ENCODE peak calls at places on chromosomes 12 and 14, in nine cellular contexts. S, X, I, N, R, E, J, H and Q are unnamed samples.

GRCh38 chr14:65251213-65251612 is 148.9 kb upstream of the MAX start:
- DNase-seq in N (no peak), E (no peak), H (peak), S (peak), X (peak), R (peak), J (peak), I (peak), Q (peak)

GRCh38 chr12:98686603-98687002 is 41.5 kb downstream of the APAF1 start:
- DNase-seq in X (no peak), E (no peak), N (no peak), H (no peak), S (no peak), R (no peak), J (no peak), I (no peak), Q (no peak)

GRCh38 chr14:94673781-94674231 is 61.6 kb downstream of the SERPINA3 start:
- DNase-seq in J (peak), N (no peak), H (peak), X (no peak), E (no peak), R (no peak), I (no peak), S (peak), Q (no peak)

GRCh38 chr12:96294831-96295230 is 100.7 kb downstream of the ELK3 start:
- DNase-seq in X (no peak), E (no peak), R (no peak), H (no peak), J (peak), N (no peak), I (no peak), S (peak), Q (no peak)

GRCh38 chr12:99079811-99080210 is 434.7 kb downstream of the APAF1 start:
- DNase-seq in S (no peak), E (no peak), N (no peak), X (no peak), R (no peak), I (no peak), J (no peak), H (no peak), Q (no peak)

GRCh38 chr14:22112004-22112403 is 438.4 kb upstream of the OR4E1 start:
- DNase-seq in J (no peak), R (no peak), N (no peak), I (no peak), X (no peak), S (no peak), H (no peak), E (no peak), Q (no peak)

GRCh38 chr12:68236421-68237059 is 10.9 kb upstream of the IL26 start:
- DNase-seq in E (peak), N (no peak), J (no peak), H (no peak), R (no peak), X (no peak), I (no peak), S (no peak), Q (no peak)

GRCh38 chr12:52156310-52156709 is 35.5 kb downstream of the KRT80 start:
- DNase-seq in X (no peak), R (no peak), E (no peak), N (no peak), H (no peak), J (no peak), I (no peak), S (no peak), Q (no peak)

GRCh38 chr12:79737875-79738718 is 47.3 kb upstream of the PAWR start:
- DNase-seq in X (peak), E (peak), R (peak), H (peak), S (peak), I (no peak), J (peak), N (peak), Q (no peak)

GRCh38 chr12:108890208-108890607 is 10.3 kb downstream of the DAO start:
- DNase-seq in X (no peak), I (no peak), J (peak), R (no peak), E (no peak), N (no peak), H (no peak), S (peak), Q (no peak)

GRCh38 chr12:62319058-62319457 is 58.9 kb downstream of the USP15 start:
- DNase-seq in I (no peak), J (no peak), E (no peak), S (no peak), H (no peak), N (no peak), X (no peak), R (no peak), Q (no peak)

GRCh38 chr12:10618338-10618987 is 5.1 kb upstream of the MAGOHB start:
- DNase-seq in R (no peak), X (peak), N (no peak), J (peak), S (peak), I (peak), E (no peak), H (peak), Q (no peak)

GRCh38 chr12:1630081-1630826 is 1.2 kb downstream of the WNT5B start:
- DNase-seq in I (no peak), N (peak), E (peak), X (no peak), S (no peak), J (peak), R (peak), H (no peak), Q (no peak)

GRCh38 chr12:100899301-100899700 is 104.7 kb downstream of the ANO4 start:
- DNase-seq in I (no peak), R (no peak), S (no peak), J (no peak), E (no peak), N (no peak), X (no peak), H (no peak), Q (no peak)

GRCh38 chr14:61183486-61183885 is 97.7 kb downstream of the TMEM30B start:
- DNase-seq in I (no peak), H (no peak), S (peak), X (no peak), E (no peak), N (no peak), J (peak), R (no peak), Q (no peak)

GRCh38 chr12:79083181-79083580 is 218.6 kb downstream of the SYT1 start:
- DNase-seq in X (no peak), I (no peak), S (peak), J (no peak), H (no peak), R (no peak), E (no peak), N (no peak), Q (no peak)

GRCh38 chr14:35821546-35822411 is 4.4 kb upstream of the BRMS1L start:
- DNase-seq in I (no peak), E (no peak), J (peak), N (no peak), R (no peak), H (peak), S (peak), X (no peak), Q (no peak)

GRCh38 chr12:2387051-2387834 is 334.5 kb downstream of the CACNA1C start:
- DNase-seq in N (no peak), I (no peak), R (no peak), X (no peak), E (no peak), J (no peak), H (no peak), S (no peak), Q (no peak)

GRCh38 chr14:70468731-70469130 is 16.8 kb downstream of the ADAM21 start:
- DNase-seq in S (no peak), J (no peak), X (no peak), E (no peak), N (no peak), H (no peak), I (no peak), R (no peak), Q (no peak)

GRCh38 chr12:6493580-6494350 is at the start of gene NCAPD2:
- DNase-seq in J (peak), E (peak), S (peak), R (peak), X (peak), N (peak), I (peak), H (peak), Q (peak)
- H3K4me3 ChIP-seq in J (peak), E (peak), S (peak), R (peak), X (peak), N (peak), I (peak), H (peak), Q (peak)

DNA sequence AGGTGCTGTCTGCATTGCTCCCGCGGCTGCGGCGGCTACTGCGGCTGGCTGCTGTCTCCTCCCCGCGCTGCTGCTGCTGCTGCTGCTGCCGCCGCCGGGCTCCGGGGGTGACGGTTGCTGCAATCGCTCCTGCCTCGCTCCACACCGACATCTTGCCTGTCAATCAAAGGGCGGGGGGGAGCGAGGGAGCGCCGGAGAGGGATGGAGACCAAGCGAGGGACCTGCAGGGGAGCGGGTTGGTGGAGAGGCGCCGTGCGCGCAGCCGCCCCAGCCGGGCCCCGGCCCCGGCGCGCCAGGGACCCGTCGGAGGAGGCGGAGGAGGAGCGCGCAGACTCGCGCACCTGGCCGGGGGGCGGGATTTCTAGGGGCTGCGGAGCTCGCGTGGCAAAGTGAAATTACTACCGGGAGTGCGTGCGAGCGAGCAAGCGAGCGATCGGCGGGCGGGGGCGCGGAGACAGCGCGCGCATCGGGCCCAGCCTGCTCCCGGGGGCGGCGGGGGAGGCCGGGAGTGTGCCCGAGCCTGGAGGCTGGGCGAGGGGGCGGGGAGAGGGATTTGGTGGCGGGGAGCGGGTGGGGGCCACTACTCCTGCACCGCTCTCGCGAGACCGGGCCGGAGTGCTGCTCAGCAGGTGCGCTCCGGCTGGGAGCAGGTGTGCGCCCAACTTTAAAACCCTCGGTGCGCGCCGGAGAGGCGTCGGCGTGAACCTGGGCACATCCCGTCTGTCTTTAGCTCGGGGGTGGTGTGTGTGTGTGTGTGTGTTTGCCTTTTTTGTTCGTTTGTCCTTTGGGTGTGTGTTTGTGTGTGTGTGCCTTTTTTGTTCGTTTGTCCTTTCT is at the start of gene KSR2:
- DNase-seq in J (no peak), X (no peak), I (no peak), S (peak), R (no peak), H (peak), E (no peak), N (no peak), Q (no peak)
- H3K4me3 ChIP-seq in J (peak), X (peak), I (peak), S (no peak), R (no peak), H (peak), E (peak), N (peak), Q (peak)

DNA sequence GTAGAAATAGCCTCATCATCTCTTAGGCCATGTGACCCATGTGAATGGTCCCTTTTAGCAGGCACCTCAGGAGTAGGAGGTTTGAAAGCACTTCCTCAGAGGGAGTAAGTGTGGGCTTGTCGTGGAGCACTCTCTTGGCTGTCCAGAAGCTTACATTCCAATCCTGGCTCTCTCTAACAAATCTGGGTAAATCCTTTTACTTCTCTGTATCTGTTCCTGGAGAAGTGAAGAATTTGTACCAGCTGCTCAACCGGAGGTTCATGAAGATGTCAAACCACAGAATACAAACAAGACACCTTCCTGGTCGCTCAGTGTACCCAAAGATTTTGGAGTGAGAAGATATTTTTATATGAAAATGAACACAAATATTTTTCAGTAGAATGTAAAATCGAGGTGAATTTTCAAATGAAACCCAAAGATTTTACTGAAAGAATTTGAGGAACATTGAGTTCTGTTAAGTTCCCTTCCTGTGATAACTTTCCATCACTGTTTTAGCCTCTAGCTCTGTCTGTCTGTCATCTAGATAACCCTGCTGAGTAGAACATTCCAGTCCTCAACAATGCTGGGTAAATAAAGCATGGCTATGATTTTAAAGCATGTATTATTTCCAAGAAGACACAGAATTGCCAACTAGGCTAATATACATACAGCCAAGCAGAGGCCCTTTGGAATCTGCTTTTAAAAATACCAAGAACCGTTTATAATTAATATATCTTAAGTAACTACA is 263.9 kb upstream of the RGS6 start:
- DNase-seq in S (peak), J (no peak), X (no peak), N (no peak), R (no peak), E (no peak), I (no peak), H (peak), Q (no peak)
- H3K4me3 ChIP-seq in S (no peak), J (no peak), X (no peak), N (no peak), R (no peak), E (no peak), I (no peak), H (no peak), Q (no peak)

GRCh38 chr14:37824936-37825698 is 229.7 kb downstream of the TTC6 start:
- DNase-seq in J (peak), X (no peak), E (no peak), R (no peak), I (no peak), S (peak), H (no peak), N (no peak), Q (no peak)
- H3K4me3 ChIP-seq in J (no peak), X (no peak), E (no peak), R (no peak), I (no peak), S (no peak), H (no peak), N (no peak), Q (no peak)

GRCh38 chr12:55258288-55258687 is 13.9 kb downstream of the OR6C74 start:
- DNase-seq in S (no peak), H (no peak), R (no peak), I (no peak), X (no peak), N (no peak), E (no peak), J (no peak), Q (no peak)
- H3K4me3 ChIP-seq in S (no peak), H (no peak), R (no peak), I (no peak), X (no peak), N (no peak), E (no peak), J (no peak), Q (no peak)

DNA sequence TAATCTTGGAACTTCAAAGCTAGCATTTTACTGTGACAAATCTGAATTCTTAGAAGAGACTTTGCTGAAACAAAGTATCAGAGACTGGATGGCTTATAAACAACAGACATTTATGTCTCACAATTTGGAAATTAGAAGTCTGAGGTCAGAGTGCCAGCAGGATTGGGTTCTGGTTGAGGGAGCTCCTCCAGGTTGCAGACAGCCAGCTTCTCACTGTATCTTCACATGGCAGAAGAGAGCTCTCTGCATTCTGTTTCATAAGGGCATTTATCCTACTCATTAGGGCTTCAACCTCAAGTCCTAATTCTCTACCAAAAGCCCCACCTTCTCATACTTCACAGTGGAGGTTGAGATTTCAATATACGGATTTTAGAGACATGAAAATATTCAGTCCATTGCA is 921.9 kb downstream of the VRK1 start:
- DNase-seq in S (no peak), X (no peak), H (no peak), E (no peak), N (no peak), R (no peak), J (no peak), I (no peak), Q (no peak)
- H3K4me3 ChIP-seq in S (no peak), X (no peak), H (no peak), E (no peak), N (no peak), R (no peak), J (no peak), I (no peak), Q (no peak)

DNA sequence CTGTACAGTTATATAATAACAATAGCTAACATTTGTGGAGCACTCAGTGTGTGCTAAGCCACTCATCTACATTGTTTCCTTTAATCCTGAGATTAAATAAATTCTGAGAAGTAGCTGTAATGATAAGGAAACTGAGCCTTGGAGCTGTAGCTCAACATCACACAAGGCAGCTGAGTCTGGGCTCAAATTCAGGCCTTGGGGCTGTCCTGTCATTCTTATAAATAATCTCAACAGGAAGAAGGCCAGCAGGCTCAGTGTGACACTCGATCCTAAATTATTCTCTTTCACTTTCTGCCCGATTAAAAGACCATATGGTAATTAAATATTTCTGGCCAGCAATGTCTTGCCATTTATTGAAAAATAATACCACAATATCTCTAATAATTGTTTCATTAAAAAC is 24.5 kb downstream of the CDKN1B start:
- DNase-seq in N (peak), S (no peak), H (no peak), X (no peak), I (no peak), J (no peak), R (no peak), E (no peak), Q (no peak)
- H3K4me3 ChIP-seq in N (peak), S (peak), H (no peak), X (no peak), I (no peak), J (no peak), R (no peak), E (no peak), Q (no peak)

GRCh38 chr14:81170104-81170828 is 50.5 kb downstream of the GTF2A1 start:
- DNase-seq in H (peak), X (peak), J (peak), N (peak), I (peak), R (peak), E (peak), S (peak), Q (peak)

GRCh38 chr14:81169711-81170103 is 51.1 kb downstream of the GTF2A1 start:
- DNase-seq in E (peak), H (no peak), J (no peak), R (peak), S (no peak), X (no peak), N (peak), I (no peak), Q (peak)

GRCh38 chr14:81172353-81172752 is 48.4 kb downstream of the GTF2A1 start:
- DNase-seq in H (no peak), N (no peak), J (no peak), X (no peak), I (no peak), E (no peak), R (no peak), S (no peak), Q (no peak)

GRCh38 chr14:81170829-81171195 is 49.9 kb downstream of the GTF2A1 start:
- DNase-seq in H (no peak), S (no peak), J (no peak), R (no peak), E (no peak), N (no peak), I (no peak), X (no peak), Q (no peak)

DNA sequence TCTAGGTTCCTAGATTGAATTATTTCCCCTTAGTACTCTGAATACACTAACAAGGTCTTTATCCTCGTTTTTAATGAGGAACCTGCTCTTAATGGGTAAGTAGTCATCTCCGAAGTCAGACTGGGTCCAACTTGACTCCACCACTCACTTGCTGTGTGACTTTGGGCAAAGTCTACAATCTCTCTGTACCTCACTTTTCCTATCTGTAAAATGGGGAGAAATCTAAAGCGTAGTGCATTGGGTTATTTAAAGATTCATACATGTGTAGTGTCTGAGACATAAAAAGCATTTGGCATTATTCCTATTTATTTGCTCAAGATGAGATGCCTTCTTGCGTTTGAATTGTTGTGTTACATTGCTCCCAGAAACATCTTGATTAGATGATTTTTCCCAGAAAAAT is 51.5 kb downstream of the GTF2A1 start:
- DNase-seq in S (no peak), E (no peak), H (no peak), R (no peak), J (no peak), N (no peak), X (no peak), I (no peak), Q (no peak)
- H3K4me3 ChIP-seq in S (peak), E (peak), H (no peak), R (no peak), J (no peak), N (peak), X (no peak), I (peak), Q (peak)

GRCh38 chr12:126354633-126355032 is 1289.4 kb downstream of the AACS start:
- DNase-seq in H (no peak), X (no peak), R (no peak), J (no peak), S (no peak), I (no peak), N (no peak), E (no peak), Q (no peak)
- H3K4me3 ChIP-seq in H (no peak), X (no peak), R (no peak), J (no peak), S (no peak), I (no peak), N (no peak), E (no peak), Q (no peak)